ENCODE peak calls at places on chromosomes 3 and 15, in seven cellular contexts. Y is LoVo; W is GM04504; T is left ventricle myocardium inferior; G is posterior cingulate gyrus; M is activated naive CD4-positive, alpha-beta T cell; R is stimulated activated CD8-positive, alpha-beta memory T cell treated with anti-CD3 and anti-CD28 coated beads, Interleukin-7, amount 100 ng/mL, for 24 hours. K is an unnamed sample.

GRCh38 chr3:153343988-153344782 is 182.2 kb downstream of the RAP2B start:
- DNase-seq in W (no peak), G (no peak), Y (no peak), R (no peak), T (no peak), M (no peak), K (no peak)

GRCh38 chr3:133881987-133882825 is 13.5 kb downstream of the RAB6B start:
- DNase-seq in G (no peak), M (no peak), T (no peak), R (no peak), W (no peak), Y (peak), K (no peak)

GRCh38 chr15:73906346-73907017 is 19.8 kb upstream of the LOXL1 start:
- DNase-seq in T (no peak), Y (no peak), W (peak), M (no peak), R (no peak), G (no peak), K (no peak)

GRCh38 chr15:69319384-69320375 is 21.0 kb downstream of the PAQR5 start:
- DNase-seq in M (no peak), Y (no peak), W (no peak), G (no peak), T (no peak), R (no peak), K (no peak)

GRCh38 chr15:96322401-96323249 is 7.9 kb upstream of the NR2F2 start:
- DNase-seq in W (no peak), Y (no peak), R (no peak), M (no peak), G (no peak), T (no peak), K (no peak)

GRCh38 chr3:77325702-77326101 is 285.8 kb downstream of the ROBO2 start:
- DNase-seq in Y (no peak), W (no peak), T (no peak), R (no peak), G (no peak), M (no peak), K (no peak)

GRCh38 chr15:24823473-24823872 is 131.3 kb upstream of the SNRPN start:
- DNase-seq in W (no peak), T (peak), G (peak), M (no peak), R (no peak), Y (no peak), K (no peak)

GRCh38 chr3:154862265-154862664 is 217.9 kb upstream of the MME start:
- DNase-seq in R (no peak), Y (no peak), T (no peak), M (no peak), W (peak), G (no peak), K (peak)

GRCh38 chr3:30399394-30400181 is 206.8 kb upstream of the TGFBR2 start:
- DNase-seq in Y (no peak), R (no peak), T (no peak), W (no peak), G (no peak), M (no peak), K (no peak)

GRCh38 chr3:14688525-14688924 is 13.6 kb downstream of the C3orf20 start:
- DNase-seq in R (no peak), M (no peak), G (no peak), W (no peak), Y (no peak), T (no peak), K (no peak)

GRCh38 chr15:101206173-101206572 is 45.7 kb downstream of the CHSY1 start:
- DNase-seq in R (peak), W (no peak), T (no peak), G (no peak), M (peak), Y (no peak), K (peak)

GRCh38 chr15:101710806-101711205 is 13.5 kb downstream of the TARS3 start:
- DNase-seq in R (no peak), G (no peak), T (no peak), W (no peak), Y (no peak), M (no peak), K (peak)

GRCh38 chr15:99424978-99425665 is 140.7 kb upstream of the MEF2A start:
- DNase-seq in G (peak), W (peak), Y (no peak), R (peak), M (peak), T (peak), K (peak)

GRCh38 chr3:135240426-135240825 is 445.4 kb downstream of the EPHB1 start:
- DNase-seq in R (no peak), Y (no peak), W (no peak), M (no peak), G (no peak), T (no peak), K (no peak)

GRCh38 chr15:72168131-72168825 is 29.3 kb downstream of the GRAMD2A start:
- DNase-seq in W (no peak), R (no peak), Y (no peak), M (no peak), T (peak), G (no peak), K (peak)

GRCh38 chr15:45375836-45376235 is 2.5 kb downstream of the GATM start:
- DNase-seq in Y (no peak), T (no peak), W (no peak), G (no peak), R (no peak), M (no peak), K (no peak)

GRCh38 chr3:182523836-182524235 is 269.5 kb upstream of the ATP11B start:
- DNase-seq in Y (no peak), T (no peak), R (no peak), W (no peak), M (no peak), G (no peak), K (no peak)

GRCh38 chr15:75069301-75069925 is 46.0 kb downstream of the PPCDC start:
- DNase-seq in R (no peak), G (no peak), Y (no peak), T (no peak), W (no peak), M (no peak), K (no peak)

GRCh38 chr15:67678948-67679347 is 136.4 kb downstream of the MAP2K5 start:
- DNase-seq in G (no peak), T (no peak), R (no peak), W (no peak), Y (no peak), M (no peak), K (no peak)

GRCh38 chr3:144840866-144841265 is 869.2 kb downstream of the DIPK2A start:
- DNase-seq in R (no peak), G (no peak), T (no peak), Y (no peak), W (no peak), M (no peak), K (no peak)